ENCODE peak calls at places on chromosomes 6 and 20, in four cellular contexts. X is uterus; Q is OCI-LY7; T is effector memory CD4-positive, alpha-beta T cell. H is an unnamed sample. For H3K4me1, the result is how much of the 10 kb centered on the place peaks cover.

GRCh38 chr20:40536866-40537265 is 152.2 kb downstream of the MAFB start:
- DNase-seq in X (no peak), Q (no peak), T (no peak), H (no peak)

GRCh38 chr6:154370545-154370944 is 13.9 kb upstream of the IPCEF1 start:
- DNase-seq in X (no peak), Q (peak), T (no peak), H (no peak)

GRCh38 chr6:127886603-127887002 is 14.3 kb downstream of the THEMIS start:
- DNase-seq in X (no peak), Q (no peak), T (no peak), H (no peak)

GRCh38 chr20:56504373-56505005 is 20.1 kb upstream of the FAM209A start:
- DNase-seq in X (no peak), Q (no peak), T (no peak), H (no peak)

GRCh38 chr6:25193147-25193864 is 85.9 kb upstream of the CARMIL1 start:
- DNase-seq in X (peak), Q (no peak), T (no peak), H (no peak)

GRCh38 chr6:112029045-112029822 is 24.7 kb upstream of the CCN6 start:
- DNase-seq in X (peak), Q (peak), T (peak), H (no peak)

GRCh38 chr6:77183447-77183846 is 279.8 kb downstream of the HTR1B start:
- DNase-seq in X (no peak), Q (no peak), T (no peak), H (no peak)

GRCh38 chr20:46973801-46974200 is 79.2 kb downstream of the EYA2 start:
- DNase-seq in X (no peak), Q (no peak), T (no peak), H (no peak)

GRCh38 chr6:35980991-35981645 is 43.3 kb downstream of the SLC26A8 start:
- DNase-seq in X (no peak), Q (no peak), T (no peak), H (no peak)

GRCh38 chr20:21173496-21174025 is 47.7 kb downstream of the KIZ start:
- DNase-seq in X (no peak), Q (no peak), T (no peak), H (no peak)

GRCh38 chr6:161215193-161215592 is 58.7 kb downstream of the AGPAT4 start:
- DNase-seq in X (no peak), Q (no peak), T (no peak), H (no peak)

GRCh38 chr6:167827588-167828324 is 1.0 kb downstream of the AFDN start:
- DNase-seq in X (peak), Q (peak), T (peak), H (peak)

GRCh38 chr6:40585661-40586269 is 1.4 kb downstream of the LRFN2 start:
- DNase-seq in X (no peak), Q (no peak), T (no peak), H (no peak)

GRCh38 chr6:83514877-83515466 is 2.6 kb downstream of the PRSS35 start:
- DNase-seq in X (peak), Q (peak), T (no peak), H (no peak)

GRCh38 chr6:117169781-117170281 is 95.5 kb upstream of the VGLL2 start:
- DNase-seq in X (no peak), Q (no peak), T (no peak), H (no peak)

GRCh38 chr6:45415315-45415714 is 37.6 kb upstream of the SUPT3H start:
- DNase-seq in X (no peak), Q (no peak), T (no peak), H (no peak)

GRCh38 chr6:138666636-138667035 is 106.9 kb upstream of the CCDC28A start:
- DNase-seq in X (no peak), Q (no peak), T (no peak), H (no peak)

GRCh38 chr6:52890018-52890417 is 19.5 kb downstream of the GSTA3 start:
- DNase-seq in X (no peak), Q (no peak), T (no peak), H (no peak)

GRCh38 chr6:147699637-147700036 is 191.1 kb downstream of the SAMD5 start:
- DNase-seq in X (no peak), Q (no peak), T (no peak), H (no peak)

DNA sequence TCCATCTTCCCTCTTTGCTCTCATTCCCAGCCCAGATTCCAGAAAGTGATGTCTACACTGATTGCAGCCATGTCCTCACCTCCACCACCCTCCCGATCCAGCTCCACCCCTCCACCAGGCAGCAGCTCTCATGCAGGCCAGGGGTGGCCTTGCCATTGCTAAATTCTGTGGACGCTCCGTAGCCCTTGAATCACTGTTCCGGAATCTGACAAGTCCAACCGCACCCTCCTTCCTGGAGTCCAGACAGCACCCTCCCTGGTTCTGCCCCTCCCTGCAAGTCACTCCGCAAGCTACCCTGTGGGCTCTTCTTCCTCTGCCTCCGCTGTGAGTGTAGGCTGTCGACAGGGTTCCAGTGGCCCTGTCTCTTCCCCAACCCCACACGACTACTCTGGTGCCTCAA is 26.2 kb downstream of the TNXB start:
- DNase-seq in X (peak), Q (no peak), T (no peak), H (no peak)
- H3K4me1 ChIP-seq in X (under half), Q (under half), T (under half), H (under half)

DNA sequence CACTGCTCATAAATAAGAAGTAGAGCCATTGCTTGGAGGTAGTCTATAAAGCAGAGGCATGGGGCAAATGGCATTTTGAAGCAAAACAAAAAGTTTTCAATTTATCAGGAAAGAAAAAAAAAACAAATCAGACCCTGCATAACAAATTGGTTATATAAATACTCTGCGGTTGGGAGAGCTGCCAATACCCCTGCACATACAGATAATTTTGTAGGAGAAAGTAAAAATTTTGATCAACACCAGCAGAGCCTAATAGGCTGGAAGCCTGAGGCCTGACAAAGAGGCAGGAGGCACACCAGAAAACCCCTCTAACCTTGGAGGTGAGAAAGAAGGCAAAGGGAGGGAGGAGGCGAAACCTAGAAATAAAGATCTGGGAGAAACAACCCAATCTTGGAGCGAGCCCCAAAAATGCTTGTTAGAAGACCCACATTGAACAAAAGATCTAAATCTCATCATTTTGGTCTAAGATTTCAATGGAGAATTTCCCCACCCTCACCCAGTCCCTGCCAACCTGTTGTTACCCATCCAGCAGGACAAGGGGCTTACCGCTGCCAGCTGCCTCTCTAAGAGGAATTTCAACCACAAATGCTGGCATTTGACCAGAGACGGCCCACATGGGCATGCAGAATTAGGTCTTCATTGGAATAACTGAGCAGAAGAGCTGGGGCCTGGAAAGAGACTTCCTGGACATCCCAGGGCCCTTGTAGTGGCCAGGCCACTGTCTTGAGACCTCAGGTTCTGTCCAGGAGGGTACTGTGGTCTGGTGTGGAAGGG is 28.4 kb downstream of the FOXA2 start:
- DNase-seq in X (no peak), Q (no peak), T (no peak), H (no peak)
- H3K27ac ChIP-seq in X (no peak), Q (no peak), T (no peak), H (no peak)

GRCh38 chr20:59678286-59678685 is 73.9 kb downstream of the PHACTR3 start:
- DNase-seq in X (no peak), Q (no peak), T (no peak), H (no peak)
- H3K4me1 ChIP-seq in X (under half), Q (under half), T (under half), H (under half)

GRCh38 chr6:159250633-159251032 is 81.4 kb downstream of the FNDC1 start:
- DNase-seq in X (no peak), Q (no peak), T (no peak), H (no peak)
- H3K27ac ChIP-seq in X (no peak), Q (no peak), T (no peak), H (no peak)

DNA sequence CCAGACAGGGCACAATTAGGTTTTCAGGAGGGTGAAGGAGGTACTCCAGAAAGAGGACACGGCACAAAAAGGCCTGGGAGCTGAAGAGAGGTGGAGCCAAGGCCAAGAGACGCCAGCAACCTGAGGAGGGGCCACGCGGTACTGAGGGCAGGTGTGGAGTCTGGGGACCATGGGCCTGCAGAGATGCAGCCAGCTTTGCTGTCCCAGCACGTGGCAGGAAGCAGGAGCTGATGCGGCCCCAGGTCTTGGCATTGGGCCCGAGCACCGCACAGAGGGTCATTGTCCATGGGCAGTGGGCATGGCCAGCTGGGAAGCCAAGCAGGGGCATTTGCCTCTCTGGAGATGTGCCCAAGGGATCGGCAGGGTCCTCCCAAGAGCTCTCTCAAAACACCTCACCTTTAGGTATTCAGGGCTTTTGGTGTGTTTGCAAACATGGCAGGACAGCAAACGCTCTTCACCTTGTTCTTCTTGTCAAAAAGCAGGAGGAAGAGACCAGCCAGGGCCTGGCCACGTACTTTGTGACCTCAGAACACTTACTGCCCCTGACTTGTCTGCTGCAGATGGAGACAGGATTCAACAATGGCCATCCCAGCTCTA is 1.4 kb upstream of the BPIFB1 start:
- DNase-seq in X (no peak), Q (no peak), T (no peak), H (no peak)
- H3K4me1 ChIP-seq in X (under half), Q (under half), T (under half), H (under half)

DNA sequence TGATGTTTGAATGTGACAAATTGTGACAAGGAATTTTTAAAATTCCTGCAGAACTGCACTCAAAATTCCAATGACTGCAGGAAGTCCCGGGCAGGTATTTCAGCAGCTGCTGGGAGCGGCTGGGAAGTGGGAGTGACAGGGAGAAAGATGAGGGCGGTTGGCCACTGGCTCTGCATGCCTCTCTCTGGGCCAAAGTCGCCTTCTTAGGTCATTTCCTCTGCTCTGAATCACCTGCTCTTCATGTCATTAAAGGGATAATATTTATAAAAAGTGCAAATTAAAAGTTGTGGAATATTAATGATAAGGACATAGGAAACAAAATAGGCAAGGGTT is 43.9 kb downstream of the RAMACL start:
- DNase-seq in X (no peak), Q (no peak), T (no peak), H (no peak)
- H3K27ac ChIP-seq in X (no peak), Q (no peak), T (no peak), H (no peak)